ENCODE peak calls at places on chromosomes 1 and 21, in seven cellular contexts. V is progenitor cell of endocrine pancreas; G is mesenchymal stem cell; Q is T-helper 9 cell; U is effector memory CD8-positive, alpha-beta T cell; N is stimulated activated CD8-positive, alpha-beta memory T cell treated with anti-CD3 and anti-CD28 coated beads, Interleukin-4, amount 100 ng/mL, for 1 hour; W is PC-9. S is an unnamed sample.

GRCh38 chr1:203320546-203321272 is 15.4 kb downstream of the BTG2 start:
- DNase-seq in V (no peak), G (peak; percentile 33), Q (peak; percentile 65), U (peak; percentile 65), N (no peak), W (no peak), S (no peak)

GRCh38 chr21:25639922-25640670 is 1.0 kb downstream of the JAM2 start:
- DNase-seq in V (peak; percentile 17), G (peak; percentile 3), Q (peak; percentile 2), U (no peak), N (no peak), W (no peak), S (no peak)

GRCh38 chr1:221921936-221922335 is 180.0 kb upstream of the DUSP10 start:
- DNase-seq in V (no peak), G (no peak), Q (no peak), U (no peak), N (no peak), W (no peak), S (no peak)

GRCh38 chr1:37474697-37475379 is 458 bp downstream of the ZC3H12A start:
- DNase-seq in V (peak; percentile 27), G (peak; percentile 60), Q (no peak), U (no peak), N (no peak), W (no peak), S (no peak)

GRCh38 chr1:22592919-22593790 is 29.9 kb downstream of the EPHA8 start:
- DNase-seq in V (no peak), G (no peak), Q (no peak), U (no peak), N (no peak), W (no peak), S (no peak)

GRCh38 chr1:165738794-165739193 is 29.9 kb downstream of the TMCO1 start:
- DNase-seq in V (no peak), G (no peak), Q (no peak), U (no peak), N (no peak), W (no peak), S (no peak)

GRCh38 chr1:87149166-87150065 is 179.3 kb upstream of the LMO4 start:
- DNase-seq in V (no peak), G (peak; percentile 45), Q (no peak), U (no peak), N (no peak), W (peak; percentile 98), S (no peak)

GRCh38 chr1:243927401-243927800 is 77.4 kb upstream of the AKT3 start:
- DNase-seq in V (no peak), G (peak; percentile 35), Q (no peak), U (no peak), N (no peak), W (no peak), S (no peak)

GRCh38 chr1:238408737-238409136 is 518.0 kb upstream of the ZP4 start:
- DNase-seq in V (no peak), G (no peak), Q (no peak), U (no peak), N (no peak), W (no peak), S (no peak)

GRCh38 chr1:226597616-226598454 is 49.3 kb downstream of the STUM start:
- DNase-seq in V (no peak), G (no peak), Q (no peak), U (no peak), N (no peak), W (no peak), S (no peak)

GRCh38 chr1:156676820-156677615 is at the start of gene NES:
- DNase-seq in V (no peak), G (peak; percentile 90), Q (no peak), U (no peak), N (no peak), W (no peak), S (no peak)

GRCh38 chr1:53979712-53980450 is 33.7 kb downstream of the LRRC42 start:
- DNase-seq in V (no peak), G (no peak), Q (no peak), U (no peak), N (no peak), W (no peak), S (no peak)

GRCh38 chr1:21489146-21489545 is 20.1 kb upstream of the ALPL start:
- DNase-seq in V (no peak), G (no peak), Q (no peak), U (no peak), N (no peak), W (no peak), S (no peak)

GRCh38 chr1:89363196-89363595 is 663 bp upstream of the GBP6 start:
- DNase-seq in V (no peak), G (peak; percentile 16), Q (no peak), U (no peak), N (no peak), W (no peak), S (no peak)

GRCh38 chr1:117606608-117607261 is 887 bp downstream of the TENT5C start:
- DNase-seq in V (peak; percentile 25), G (peak; percentile 70), Q (peak; percentile 52), U (peak; percentile 74), N (peak; percentile 23), W (peak; percentile 59), S (no peak)

GRCh38 chr1:218948446-218948845 is 225.2 kb upstream of the LYPLAL1 start:
- DNase-seq in V (no peak), G (no peak), Q (no peak), U (no peak), N (no peak), W (no peak), S (no peak)

GRCh38 chr1:94709891-94710581 is 110.1 kb upstream of the SLC44A3 start:
- DNase-seq in V (no peak), G (peak; percentile 66), Q (no peak), U (no peak), N (no peak), W (no peak), S (no peak)

GRCh38 chr1:230713915-230714764 is at the start of gene AGT:
- DNase-seq in V (no peak), G (peak; percentile 80), Q (no peak), U (no peak), N (no peak), W (peak; percentile 50), S (no peak)

GRCh38 chr21:46022551-46023107 is 41.1 kb downstream of the COL6A1 start:
- DNase-seq in V (no peak), G (no peak), Q (no peak), U (no peak), N (no peak), W (no peak), S (no peak)

GRCh38 chr1:176905648-176906047 is 258.9 kb downstream of the ASTN1 start:
- DNase-seq in V (no peak), G (no peak), Q (no peak), U (no peak), N (no peak), W (no peak), S (no peak)

GRCh38 chr21:42047821-42048613 is 23.1 kb upstream of the UMODL1 start:
- DNase-seq in V (no peak), G (peak; percentile 99), Q (no peak), U (no peak), N (no peak), W (no peak), S (no peak)

GRCh38 chr1:6185151-6185550 is 5.0 kb upstream of the CHD5 start:
- DNase-seq in V (no peak), G (peak; percentile 21), Q (no peak), U (no peak), N (no peak), W (no peak), S (no peak)

GRCh38 chr1:6703016-6703415 is 1.4 kb upstream of the DNAJC11 start:
- DNase-seq in V (no peak), G (no peak), Q (no peak), U (no peak), N (no peak), W (no peak), S (no peak)

GRCh38 chr1:246771366-246771765 is 47.2 kb downstream of the SCCPDH start:
- DNase-seq in V (no peak), G (no peak), Q (no peak), U (no peak), N (no peak), W (no peak), S (no peak)

GRCh38 chr1:246776923-246777322 is 52.7 kb downstream of the SCCPDH start:
- DNase-seq in V (no peak), G (no peak), Q (no peak), U (no peak), N (no peak), W (no peak), S (peak; percentile 15)

GRCh38 chr1:231855395-231855794 is 228.8 kb downstream of the DISC1 start:
- DNase-seq in V (no peak), G (no peak), Q (no peak), U (no peak), N (no peak), W (no peak), S (no peak)

GRCh38 chr1:3921786-3922185 is 21.7 kb upstream of the C1orf174 start:
- DNase-seq in V (no peak), G (no peak), Q (no peak), U (no peak), N (no peak), W (no peak), S (no peak)

GRCh38 chr1:57623039-57623790 is 199.4 kb upstream of the DAB1 start:
- DNase-seq in V (no peak), G (peak; percentile 32), Q (no peak), U (no peak), N (no peak), W (no peak), S (no peak)

GRCh38 chr1:199290186-199290585 is 651.3 kb downstream of the PTPRC start:
- DNase-seq in V (no peak), G (no peak), Q (no peak), U (no peak), N (no peak), W (no peak), S (no peak)

GRCh38 chr1:228274452-228275153 is 66.8 kb downstream of the OBSCN start:
- DNase-seq in V (peak; percentile 8), G (no peak), Q (no peak), U (no peak), N (no peak), W (no peak), S (peak; percentile 64)

GRCh38 chr1:178066904-178067531 is 26.9 kb upstream of the RASAL2 start:
- DNase-seq in V (no peak), G (no peak), Q (no peak), U (no peak), N (no peak), W (no peak), S (no peak)

GRCh38 chr1:88544166-88544565 is 139.9 kb upstream of the PKN2 start:
- DNase-seq in V (no peak), G (no peak), Q (no peak), U (no peak), N (no peak), W (no peak), S (no peak)

GRCh38 chr1:23795676-23796465 is 4.7 kb downstream of the GALE start:
- DNase-seq in V (no peak), G (no peak), Q (no peak), U (no peak), N (no peak), W (no peak), S (no peak)

GRCh38 chr1:153985341-153985912 is 712 bp downstream of the RAB13 start:
- DNase-seq in V (no peak), G (peak; percentile 94), Q (no peak), U (no peak), N (no peak), W (no peak), S (no peak)

GRCh38 chr1:159869173-159869572 is 6.7 kb upstream of the VSIG8 start:
- DNase-seq in V (no peak), G (peak; percentile 68), Q (no peak), U (no peak), N (no peak), W (peak; percentile 55), S (no peak)

GRCh38 chr1:43363935-43364525 is 3.8 kb downstream of the ELOVL1 start:
- DNase-seq in V (no peak), G (no peak), Q (no peak), U (no peak), N (no peak), W (no peak), S (no peak)

GRCh38 chr1:48777219-48777895 is 666 bp upstream of the BEND5 start:
- DNase-seq in V (no peak), G (no peak), Q (no peak), U (no peak), N (no peak), W (no peak), S (no peak)

S was measured in type B pancreatic cell.